ENCODE peak calls at places on chromosome 10, in six cellular contexts. One of them, this sample, is unnamed.

GRCh38 chr10:71333154-71333887 is 14.3 kb downstream of the SLC29A3 start:
- DNase-seq in AG09309: no peak
- DNase-seq in CD4-positive, alpha-beta T cell: no peak
- DNase-seq in neural crest cell: no peak
- DNase-seq in MCF 10A: peak
- DNase-seq in transverse colon: no peak
- DNase-seq in this sample: no peak

GRCh38 chr10:44988957-44989620 is 10.5 kb upstream of the DEPP1 start:
- DNase-seq in AG09309: no peak
- DNase-seq in CD4-positive, alpha-beta T cell: no peak
- DNase-seq in neural crest cell: no peak
- DNase-seq in MCF 10A: no peak
- DNase-seq in transverse colon: no peak
- DNase-seq in this sample: no peak

GRCh38 chr10:124691448-124692435 is 52.4 kb downstream of the FAM53B start:
- DNase-seq in AG09309: no peak
- DNase-seq in CD4-positive, alpha-beta T cell: no peak
- DNase-seq in neural crest cell: no peak
- DNase-seq in MCF 10A: no peak
- DNase-seq in transverse colon: no peak
- DNase-seq in this sample: no peak

GRCh38 chr10:69216577-69217118 is 3.5 kb upstream of the HKDC1 start:
- DNase-seq in AG09309: no peak
- DNase-seq in CD4-positive, alpha-beta T cell: no peak
- DNase-seq in neural crest cell: no peak
- DNase-seq in MCF 10A: no peak
- DNase-seq in transverse colon: no peak
- DNase-seq in this sample: no peak

GRCh38 chr10:22834471-22834870 is 93.4 kb upstream of the ARMC3 start:
- DNase-seq in AG09309: no peak
- DNase-seq in CD4-positive, alpha-beta T cell: no peak
- DNase-seq in neural crest cell: no peak
- DNase-seq in MCF 10A: no peak
- DNase-seq in transverse colon: no peak
- DNase-seq in this sample: no peak

GRCh38 chr10:6279540-6280267 is 77.0 kb downstream of the PFKFB3 start:
- DNase-seq in AG09309: no peak
- DNase-seq in CD4-positive, alpha-beta T cell: no peak
- DNase-seq in neural crest cell: peak
- DNase-seq in MCF 10A: peak
- DNase-seq in transverse colon: no peak
- DNase-seq in this sample: no peak

GRCh38 chr10:72088879-72089585 is 681 bp upstream of the SPOCK2 start:
- DNase-seq in AG09309: no peak
- DNase-seq in CD4-positive, alpha-beta T cell: peak
- DNase-seq in neural crest cell: no peak
- DNase-seq in MCF 10A: no peak
- DNase-seq in transverse colon: no peak
- DNase-seq in this sample: peak

GRCh38 chr10:76998451-76998850 is 639.2 kb downstream of the KCNMA1 start:
- DNase-seq in AG09309: no peak
- DNase-seq in CD4-positive, alpha-beta T cell: no peak
- DNase-seq in neural crest cell: no peak
- DNase-seq in MCF 10A: no peak
- DNase-seq in transverse colon: no peak
- DNase-seq in this sample: no peak

GRCh38 chr10:112336556-112337201 is 37.2 kb upstream of the ACSL5 start:
- DNase-seq in AG09309: no peak
- DNase-seq in CD4-positive, alpha-beta T cell: no peak
- DNase-seq in neural crest cell: no peak
- DNase-seq in MCF 10A: peak
- DNase-seq in transverse colon: peak
- DNase-seq in this sample: no peak

GRCh38 chr10:77548671-77549070 is 88.9 kb downstream of the KCNMA1 start:
- DNase-seq in AG09309: no peak
- DNase-seq in CD4-positive, alpha-beta T cell: no peak
- DNase-seq in neural crest cell: no peak
- DNase-seq in MCF 10A: no peak
- DNase-seq in transverse colon: no peak
- DNase-seq in this sample: no peak

GRCh38 chr10:1316107-1316805 is 260.1 kb downstream of the WDR37 start:
- DNase-seq in AG09309: no peak
- DNase-seq in CD4-positive, alpha-beta T cell: no peak
- DNase-seq in neural crest cell: no peak
- DNase-seq in MCF 10A: no peak
- DNase-seq in transverse colon: no peak
- DNase-seq in this sample: no peak

GRCh38 chr10:63436225-63436624 is 29.6 kb downstream of the JMJD1C start:
- DNase-seq in AG09309: no peak
- DNase-seq in CD4-positive, alpha-beta T cell: no peak
- DNase-seq in neural crest cell: no peak
- DNase-seq in MCF 10A: no peak
- DNase-seq in transverse colon: no peak
- DNase-seq in this sample: no peak

GRCh38 chr10:77234599-77234998 is 403.0 kb downstream of the KCNMA1 start:
- DNase-seq in AG09309: no peak
- DNase-seq in CD4-positive, alpha-beta T cell: no peak
- DNase-seq in neural crest cell: no peak
- DNase-seq in MCF 10A: no peak
- DNase-seq in transverse colon: no peak
- DNase-seq in this sample: no peak

GRCh38 chr10:119803264-119803663 is 69.4 kb downstream of the MCMBP start:
- DNase-seq in AG09309: no peak
- DNase-seq in CD4-positive, alpha-beta T cell: no peak
- DNase-seq in neural crest cell: no peak
- DNase-seq in MCF 10A: peak
- DNase-seq in transverse colon: no peak
- DNase-seq in this sample: no peak

GRCh38 chr10:79248341-79248931 is 98.8 kb upstream of the PPIF start:
- DNase-seq in AG09309: no peak
- DNase-seq in CD4-positive, alpha-beta T cell: no peak
- DNase-seq in neural crest cell: no peak
- DNase-seq in MCF 10A: no peak
- DNase-seq in transverse colon: peak
- DNase-seq in this sample: peak

GRCh38 chr10:10661176-10661575 is 356.5 kb upstream of the CELF2 start:
- DNase-seq in AG09309: no peak
- DNase-seq in CD4-positive, alpha-beta T cell: no peak
- DNase-seq in neural crest cell: no peak
- DNase-seq in MCF 10A: no peak
- DNase-seq in transverse colon: no peak
- DNase-seq in this sample: no peak

GRCh38 chr10:120632047-120632446 is 175.0 kb downstream of the PLPP4 start:
- DNase-seq in AG09309: no peak
- DNase-seq in CD4-positive, alpha-beta T cell: no peak
- DNase-seq in neural crest cell: no peak
- DNase-seq in MCF 10A: no peak
- DNase-seq in transverse colon: no peak
- DNase-seq in this sample: no peak

GRCh38 chr10:273088-273487 is 137.8 kb downstream of the ZMYND11 start:
- DNase-seq in AG09309: no peak
- DNase-seq in CD4-positive, alpha-beta T cell: no peak
- DNase-seq in neural crest cell: no peak
- DNase-seq in MCF 10A: no peak
- DNase-seq in transverse colon: no peak
- DNase-seq in this sample: no peak

GRCh38 chr10:97229322-97229721 is 43.6 kb upstream of the SLIT1 start:
- DNase-seq in AG09309: no peak
- DNase-seq in CD4-positive, alpha-beta T cell: no peak
- DNase-seq in neural crest cell: no peak
- DNase-seq in MCF 10A: no peak
- DNase-seq in transverse colon: no peak
- DNase-seq in this sample: no peak

GRCh38 chr10:98582363-98582762 is 135.6 kb upstream of the HPS1 start:
- DNase-seq in AG09309: no peak
- DNase-seq in CD4-positive, alpha-beta T cell: no peak
- DNase-seq in neural crest cell: no peak
- DNase-seq in MCF 10A: no peak
- DNase-seq in transverse colon: no peak
- DNase-seq in this sample: no peak

GRCh38 chr10:98572594-98572993 is 125.9 kb upstream of the HPS1 start:
- DNase-seq in AG09309: no peak
- DNase-seq in CD4-positive, alpha-beta T cell: no peak
- DNase-seq in neural crest cell: no peak
- DNase-seq in MCF 10A: no peak
- DNase-seq in transverse colon: no peak
- DNase-seq in this sample: no peak

GRCh38 chr10:98576096-98576495 is 129.4 kb upstream of the HPS1 start:
- DNase-seq in AG09309: no peak
- DNase-seq in CD4-positive, alpha-beta T cell: no peak
- DNase-seq in neural crest cell: no peak
- DNase-seq in MCF 10A: no peak
- DNase-seq in transverse colon: no peak
- DNase-seq in this sample: no peak

GRCh38 chr10:98577168-98577567 is 130.4 kb upstream of the HPS1 start:
- DNase-seq in AG09309: no peak
- DNase-seq in CD4-positive, alpha-beta T cell: no peak
- DNase-seq in neural crest cell: no peak
- DNase-seq in MCF 10A: no peak
- DNase-seq in transverse colon: no peak
- DNase-seq in this sample: no peak

DNA sequence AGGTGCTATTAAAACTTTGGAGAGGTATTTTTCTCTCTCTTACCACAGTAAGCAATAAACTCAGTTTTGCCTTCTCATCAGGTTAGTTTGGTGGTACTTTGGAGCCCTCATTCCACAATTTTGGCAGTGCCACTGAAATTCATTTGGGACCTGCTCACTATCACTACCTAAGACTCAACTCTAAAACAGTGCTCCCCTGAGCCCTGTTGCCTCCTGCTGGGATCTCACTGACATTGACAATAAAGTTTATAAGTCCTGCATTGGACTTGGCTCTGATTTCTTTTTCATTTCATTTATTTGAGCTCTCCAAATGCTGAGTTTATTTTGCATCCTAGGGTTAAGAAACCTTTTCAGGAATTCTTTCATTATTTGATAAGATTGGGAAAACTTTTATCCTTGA is 130.8 kb upstream of the HPS1 start:
- DNase-seq in AG09309: no peak
- DNase-seq in CD4-positive, alpha-beta T cell: no peak
- DNase-seq in neural crest cell: no peak
- DNase-seq in MCF 10A: no peak
- DNase-seq in transverse colon: no peak
- DNase-seq in this sample: no peak
- TF ChIP-seq CTCF in AG09309: no peak
- TF ChIP-seq CTCF in CD4-positive, alpha-beta T cell: no peak
- TF ChIP-seq CTCF in neural crest cell: no peak
- TF ChIP-seq CTCF in MCF 10A: no peak
- TF ChIP-seq CTCF in transverse colon: no peak
- TF ChIP-seq CTCF in this sample: no peak

DNA sequence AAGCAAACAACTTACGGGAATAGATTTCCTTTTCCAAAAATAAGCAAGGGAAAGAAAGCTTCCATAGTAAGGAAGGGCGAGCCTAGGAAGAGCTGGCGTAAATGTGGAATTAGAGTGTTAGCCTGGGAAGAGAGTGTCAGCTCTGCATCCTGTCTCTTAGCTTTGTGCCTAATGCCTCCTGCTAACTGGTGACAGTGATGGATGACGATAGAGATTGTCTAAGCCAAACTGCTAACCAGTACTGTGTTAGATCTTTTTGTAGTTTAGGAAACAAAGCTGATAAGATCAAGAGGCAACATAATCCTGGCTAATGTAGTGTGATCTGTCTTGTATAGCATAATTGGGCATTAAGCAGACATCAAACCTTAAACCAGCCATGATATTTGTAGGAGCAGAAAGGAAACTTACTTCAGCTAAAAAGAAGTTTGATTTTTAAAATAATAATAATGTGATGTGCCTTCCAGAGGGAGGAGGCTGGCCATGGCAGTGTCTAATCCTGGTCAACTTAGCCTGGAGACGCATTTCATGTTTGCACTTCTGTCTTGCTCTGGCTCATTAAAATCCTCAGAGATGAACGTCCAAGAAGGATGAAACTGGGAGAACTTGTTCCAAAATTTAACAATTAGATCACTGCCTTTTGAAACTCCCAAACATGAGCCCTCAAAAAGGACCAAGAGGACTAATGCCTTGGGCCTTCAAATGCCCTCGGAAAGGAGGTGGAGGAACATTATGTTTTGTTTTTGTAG is 85.1 kb downstream of the FAM204A start:
- DNase-seq in AG09309: no peak
- DNase-seq in CD4-positive, alpha-beta T cell: no peak
- DNase-seq in neural crest cell: no peak
- DNase-seq in MCF 10A: no peak
- DNase-seq in transverse colon: no peak
- DNase-seq in this sample: no peak
- TF ChIP-seq CTCF in AG09309: no peak
- TF ChIP-seq CTCF in CD4-positive, alpha-beta T cell: no peak
- TF ChIP-seq CTCF in neural crest cell: no peak
- TF ChIP-seq CTCF in MCF 10A: no peak
- TF ChIP-seq CTCF in transverse colon: no peak
- TF ChIP-seq CTCF in this sample: no peak

GRCh38 chr10:50229460-50229859 is 21.9 kb downstream of the ASAH2 start:
- DNase-seq in AG09309: no peak
- DNase-seq in CD4-positive, alpha-beta T cell: no peak
- DNase-seq in neural crest cell: no peak
- DNase-seq in MCF 10A: no peak
- DNase-seq in transverse colon: no peak
- DNase-seq in this sample: no peak

GRCh38 chr10:50222199-50222598 is 29.1 kb downstream of the ASAH2 start:
- DNase-seq in AG09309: no peak
- DNase-seq in CD4-positive, alpha-beta T cell: no peak
- DNase-seq in neural crest cell: no peak
- DNase-seq in MCF 10A: no peak
- DNase-seq in transverse colon: no peak
- DNase-seq in this sample: no peak

GRCh38 chr10:50224330-50224952 is 26.9 kb downstream of the ASAH2 start:
- DNase-seq in AG09309: peak
- DNase-seq in CD4-positive, alpha-beta T cell: no peak
- DNase-seq in neural crest cell: peak
- DNase-seq in MCF 10A: peak
- DNase-seq in transverse colon: peak
- DNase-seq in this sample: no peak

GRCh38 chr10:50228672-50229071 is 22.6 kb downstream of the ASAH2 start:
- DNase-seq in AG09309: no peak
- DNase-seq in CD4-positive, alpha-beta T cell: no peak
- DNase-seq in neural crest cell: no peak
- DNase-seq in MCF 10A: no peak
- DNase-seq in transverse colon: no peak
- DNase-seq in this sample: no peak

DNA sequence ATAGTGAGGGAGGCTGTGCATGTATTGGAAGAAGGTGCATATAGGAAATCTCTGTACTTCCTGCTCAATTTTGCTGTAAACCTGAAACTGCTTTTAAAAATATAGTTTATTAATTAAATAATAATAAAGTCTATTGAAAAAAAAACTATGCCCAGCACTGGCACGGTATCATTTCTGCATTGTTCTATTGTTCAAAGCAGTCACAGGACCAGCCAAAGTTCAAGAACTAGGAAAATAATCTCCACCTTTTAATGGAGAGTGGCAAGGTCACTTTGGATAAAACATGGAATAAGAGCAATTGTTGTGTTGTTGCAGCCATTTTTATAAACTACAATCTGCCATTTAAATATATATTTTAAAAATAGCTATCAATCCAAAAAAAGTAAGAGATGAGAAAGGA is 24.7 kb downstream of the ASAH2 start:
- DNase-seq in AG09309: no peak
- DNase-seq in CD4-positive, alpha-beta T cell: no peak
- DNase-seq in neural crest cell: no peak
- DNase-seq in MCF 10A: no peak
- DNase-seq in transverse colon: no peak
- DNase-seq in this sample: no peak
- TF ChIP-seq CTCF in AG09309: no peak
- TF ChIP-seq CTCF in CD4-positive, alpha-beta T cell: no peak
- TF ChIP-seq CTCF in neural crest cell: no peak
- TF ChIP-seq CTCF in MCF 10A: no peak
- TF ChIP-seq CTCF in transverse colon: no peak
- TF ChIP-seq CTCF in this sample: no peak

GRCh38 chr10:110625356-110625894 is 18.7 kb upstream of the RBM20 start:
- DNase-seq in AG09309: no peak
- DNase-seq in CD4-positive, alpha-beta T cell: no peak
- DNase-seq in neural crest cell: no peak
- DNase-seq in MCF 10A: no peak
- DNase-seq in transverse colon: peak
- DNase-seq in this sample: no peak
- TF ChIP-seq CTCF in AG09309: no peak
- TF ChIP-seq CTCF in CD4-positive, alpha-beta T cell: no peak
- TF ChIP-seq CTCF in neural crest cell: no peak
- TF ChIP-seq CTCF in MCF 10A: no peak
- TF ChIP-seq CTCF in transverse colon: no peak
- TF ChIP-seq CTCF in this sample: no peak